ENCODE peak calls at places on chromosomes 12 and 14, in eight cellular contexts. One of them, this sample, is unnamed.

GRCh38 chr14:70096866-70097265 is 91.9 kb downstream of the SLC8A3 start:
- DNase-seq in hepatocyte: peak
- DNase-seq in gastrocnemius medialis: no peak
- DNase-seq in ovary: no peak
- DNase-seq in fibroblast of lung: peak
- DNase-seq in endothelial cell of umbilical vein: peak
- DNase-seq in IMR-90: peak
- DNase-seq in transverse colon: no peak
- DNase-seq in this sample: peak

GRCh38 chr12:4909734-4910501 is at the start of gene KCNA1:
- DNase-seq in hepatocyte: peak
- DNase-seq in transverse colon: no peak
- DNase-seq in ovary: no peak
- DNase-seq in gastrocnemius medialis: no peak
- DNase-seq in IMR-90: no peak
- DNase-seq in fibroblast of lung: peak
- DNase-seq in endothelial cell of umbilical vein: no peak
- DNase-seq in this sample: peak

GRCh38 chr12:84508943-84509342 is 403.7 kb downstream of the SLC6A15 start:
- DNase-seq in ovary: no peak
- DNase-seq in transverse colon: no peak
- DNase-seq in IMR-90: no peak
- DNase-seq in hepatocyte: no peak
- DNase-seq in gastrocnemius medialis: no peak
- DNase-seq in endothelial cell of umbilical vein: no peak
- DNase-seq in fibroblast of lung: peak
- DNase-seq in this sample: no peak

GRCh38 chr12:60209521-60209920 is 613.7 kb downstream of the SLC16A7 start:
- DNase-seq in fibroblast of lung: no peak
- DNase-seq in transverse colon: no peak
- DNase-seq in gastrocnemius medialis: no peak
- DNase-seq in endothelial cell of umbilical vein: no peak
- DNase-seq in IMR-90: no peak
- DNase-seq in hepatocyte: no peak
- DNase-seq in ovary: no peak
- DNase-seq in this sample: no peak

GRCh38 chr14:81137316-81137715 is 83.4 kb downstream of the GTF2A1 start:
- DNase-seq in endothelial cell of umbilical vein: no peak
- DNase-seq in gastrocnemius medialis: no peak
- DNase-seq in IMR-90: peak
- DNase-seq in ovary: no peak
- DNase-seq in hepatocyte: no peak
- DNase-seq in transverse colon: no peak
- DNase-seq in fibroblast of lung: peak
- DNase-seq in this sample: no peak

GRCh38 chr12:122060069-122060468 is 18.5 kb upstream of the MLXIP start:
- DNase-seq in fibroblast of lung: peak
- DNase-seq in gastrocnemius medialis: no peak
- DNase-seq in hepatocyte: no peak
- DNase-seq in ovary: peak
- DNase-seq in endothelial cell of umbilical vein: peak
- DNase-seq in IMR-90: no peak
- DNase-seq in transverse colon: no peak
- DNase-seq in this sample: no peak

GRCh38 chr12:116019415-116019814 is 258.1 kb downstream of the MED13L start:
- DNase-seq in fibroblast of lung: no peak
- DNase-seq in hepatocyte: no peak
- DNase-seq in IMR-90: no peak
- DNase-seq in ovary: no peak
- DNase-seq in gastrocnemius medialis: no peak
- DNase-seq in endothelial cell of umbilical vein: no peak
- DNase-seq in transverse colon: no peak
- DNase-seq in this sample: no peak

GRCh38 chr12:117552971-117553370 is 191.5 kb upstream of the NOS1 start:
- DNase-seq in ovary: peak
- DNase-seq in IMR-90: no peak
- DNase-seq in transverse colon: no peak
- DNase-seq in endothelial cell of umbilical vein: peak
- DNase-seq in hepatocyte: no peak
- DNase-seq in fibroblast of lung: no peak
- DNase-seq in gastrocnemius medialis: no peak
- DNase-seq in this sample: no peak

GRCh38 chr14:105505101-105505500 is 14.1 kb downstream of the TEDC1 start:
- DNase-seq in gastrocnemius medialis: no peak
- DNase-seq in fibroblast of lung: no peak
- DNase-seq in endothelial cell of umbilical vein: no peak
- DNase-seq in ovary: no peak
- DNase-seq in transverse colon: no peak
- DNase-seq in IMR-90: no peak
- DNase-seq in hepatocyte: no peak
- DNase-seq in this sample: no peak

GRCh38 chr12:123907726-123908476 is 64.7 kb downstream of the CCDC92 start:
- DNase-seq in fibroblast of lung: no peak
- DNase-seq in endothelial cell of umbilical vein: no peak
- DNase-seq in hepatocyte: peak
- DNase-seq in gastrocnemius medialis: no peak
- DNase-seq in transverse colon: no peak
- DNase-seq in ovary: no peak
- DNase-seq in IMR-90: no peak
- DNase-seq in this sample: no peak

GRCh38 chr14:76272349-76272748 is 103.6 kb upstream of the ESRRB start:
- DNase-seq in gastrocnemius medialis: no peak
- DNase-seq in IMR-90: no peak
- DNase-seq in ovary: no peak
- DNase-seq in hepatocyte: no peak
- DNase-seq in endothelial cell of umbilical vein: no peak
- DNase-seq in fibroblast of lung: no peak
- DNase-seq in transverse colon: no peak
- DNase-seq in this sample: no peak

GRCh38 chr14:93969082-93969828 is 7.1 kb downstream of the ASB2 start:
- DNase-seq in ovary: no peak
- DNase-seq in endothelial cell of umbilical vein: no peak
- DNase-seq in gastrocnemius medialis: peak
- DNase-seq in fibroblast of lung: no peak
- DNase-seq in IMR-90: no peak
- DNase-seq in transverse colon: no peak
- DNase-seq in hepatocyte: no peak
- DNase-seq in this sample: no peak

GRCh38 chr12:49098035-49098451 is 3.4 kb upstream of the DHH start:
- DNase-seq in IMR-90: peak
- DNase-seq in transverse colon: peak
- DNase-seq in endothelial cell of umbilical vein: peak
- DNase-seq in ovary: peak
- DNase-seq in gastrocnemius medialis: no peak
- DNase-seq in hepatocyte: peak
- DNase-seq in fibroblast of lung: peak
- DNase-seq in this sample: peak

GRCh38 chr14:39876935-39877334 is 444.7 kb upstream of the FBXO33 start:
- DNase-seq in IMR-90: no peak
- DNase-seq in fibroblast of lung: no peak
- DNase-seq in endothelial cell of umbilical vein: no peak
- DNase-seq in hepatocyte: no peak
- DNase-seq in ovary: no peak
- DNase-seq in transverse colon: no peak
- DNase-seq in gastrocnemius medialis: no peak
- DNase-seq in this sample: no peak

GRCh38 chr12:50647031-50647430 is 116.9 kb upstream of the ATF1 start:
- DNase-seq in ovary: no peak
- DNase-seq in endothelial cell of umbilical vein: no peak
- DNase-seq in fibroblast of lung: no peak
- DNase-seq in hepatocyte: no peak
- DNase-seq in transverse colon: no peak
- DNase-seq in IMR-90: no peak
- DNase-seq in gastrocnemius medialis: no peak
- DNase-seq in this sample: no peak

GRCh38 chr12:85688837-85689236 is 147.4 kb downstream of the RASSF9 start:
- DNase-seq in gastrocnemius medialis: no peak
- DNase-seq in hepatocyte: peak
- DNase-seq in transverse colon: no peak
- DNase-seq in endothelial cell of umbilical vein: peak
- DNase-seq in IMR-90: no peak
- DNase-seq in fibroblast of lung: no peak
- DNase-seq in ovary: no peak
- DNase-seq in this sample: no peak

GRCh38 chr12:56129210-56129691 is 1.2 kb downstream of the ESYT1 start:
- DNase-seq in ovary: peak
- DNase-seq in endothelial cell of umbilical vein: peak
- DNase-seq in transverse colon: peak
- DNase-seq in IMR-90: peak
- DNase-seq in hepatocyte: peak
- DNase-seq in gastrocnemius medialis: peak
- DNase-seq in fibroblast of lung: peak
- DNase-seq in this sample: peak

GRCh38 chr14:104680806-104681688 is 8.4 kb upstream of the INF2 start:
- DNase-seq in hepatocyte: peak
- DNase-seq in IMR-90: peak
- DNase-seq in endothelial cell of umbilical vein: peak
- DNase-seq in gastrocnemius medialis: peak
- DNase-seq in ovary: no peak
- DNase-seq in transverse colon: peak
- DNase-seq in fibroblast of lung: peak
- DNase-seq in this sample: no peak

GRCh38 chr12:98939350-98939749 is 294.3 kb downstream of the APAF1 start:
- DNase-seq in transverse colon: no peak
- DNase-seq in IMR-90: peak
- DNase-seq in gastrocnemius medialis: no peak
- DNase-seq in endothelial cell of umbilical vein: peak
- DNase-seq in ovary: no peak
- DNase-seq in fibroblast of lung: peak
- DNase-seq in hepatocyte: peak
- DNase-seq in this sample: peak
- TF ChIP-seq CTCF in transverse colon: no peak
- TF ChIP-seq CTCF in IMR-90: peak
- TF ChIP-seq CTCF in gastrocnemius medialis: no peak
- TF ChIP-seq CTCF in endothelial cell of umbilical vein: peak
- TF ChIP-seq CTCF in ovary: no peak
- TF ChIP-seq CTCF in fibroblast of lung: peak
- TF ChIP-seq CTCF in hepatocyte: peak
- TF ChIP-seq CTCF in this sample: peak

DNA sequence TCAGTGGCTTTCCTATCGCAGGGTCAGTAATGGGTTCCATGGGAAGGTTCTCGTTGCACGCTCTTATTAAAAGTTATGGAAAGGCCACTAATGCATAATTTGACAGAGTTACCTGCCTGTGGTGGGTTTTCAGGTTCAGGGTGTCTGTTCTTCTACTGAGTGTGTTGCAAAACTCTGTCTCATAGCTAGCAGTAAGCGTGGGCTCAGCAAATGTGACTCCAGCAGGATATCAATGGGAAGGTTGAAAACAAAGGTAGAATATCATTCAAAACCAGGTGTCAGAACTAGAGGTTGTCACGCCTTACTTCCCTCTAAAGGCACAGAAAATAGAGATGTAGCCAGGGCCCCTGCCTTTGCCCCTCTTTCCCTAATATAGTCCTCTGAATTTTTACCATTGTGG is 24.9 kb downstream of the UBE3B start:
- DNase-seq in hepatocyte: no peak
- DNase-seq in ovary: no peak
- DNase-seq in IMR-90: no peak
- DNase-seq in transverse colon: no peak
- DNase-seq in endothelial cell of umbilical vein: no peak
- DNase-seq in gastrocnemius medialis: no peak
- DNase-seq in fibroblast of lung: no peak
- DNase-seq in this sample: no peak
- H3K27ac ChIP-seq in hepatocyte: no peak
- H3K27ac ChIP-seq in ovary: no peak
- H3K27ac ChIP-seq in IMR-90: no peak
- H3K27ac ChIP-seq in transverse colon: no peak
- H3K27ac ChIP-seq in endothelial cell of umbilical vein: no peak
- H3K27ac ChIP-seq in gastrocnemius medialis: no peak
- H3K27ac ChIP-seq in fibroblast of lung: no peak
- H3K27ac ChIP-seq in this sample: no peak

GRCh38 chr12:113467514-113468364 is 3.9 kb downstream of the LHX5 start:
- DNase-seq in ovary: no peak
- DNase-seq in fibroblast of lung: no peak
- DNase-seq in transverse colon: no peak
- DNase-seq in hepatocyte: no peak
- DNase-seq in IMR-90: no peak
- DNase-seq in endothelial cell of umbilical vein: no peak
- DNase-seq in gastrocnemius medialis: no peak
- DNase-seq in this sample: peak

GRCh38 chr12:113464852-113465719 is 6.6 kb downstream of the LHX5 start:
- DNase-seq in gastrocnemius medialis: no peak
- DNase-seq in fibroblast of lung: no peak
- DNase-seq in transverse colon: no peak
- DNase-seq in endothelial cell of umbilical vein: no peak
- DNase-seq in IMR-90: no peak
- DNase-seq in ovary: no peak
- DNase-seq in hepatocyte: no peak
- DNase-seq in this sample: peak

GRCh38 chr12:113467154-113467513 is 4.5 kb downstream of the LHX5 start:
- DNase-seq in transverse colon: no peak
- DNase-seq in gastrocnemius medialis: no peak
- DNase-seq in endothelial cell of umbilical vein: no peak
- DNase-seq in ovary: no peak
- DNase-seq in hepatocyte: no peak
- DNase-seq in fibroblast of lung: no peak
- DNase-seq in IMR-90: no peak
- DNase-seq in this sample: no peak

GRCh38 chr12:113466770-113467153 is 4.9 kb downstream of the LHX5 start:
- DNase-seq in IMR-90: no peak
- DNase-seq in gastrocnemius medialis: no peak
- DNase-seq in transverse colon: no peak
- DNase-seq in endothelial cell of umbilical vein: no peak
- DNase-seq in fibroblast of lung: no peak
- DNase-seq in ovary: no peak
- DNase-seq in hepatocyte: no peak
- DNase-seq in this sample: no peak

GRCh38 chr12:113465808-113466769 is 5.6 kb downstream of the LHX5 start:
- DNase-seq in hepatocyte: no peak
- DNase-seq in ovary: no peak
- DNase-seq in transverse colon: no peak
- DNase-seq in fibroblast of lung: no peak
- DNase-seq in IMR-90: no peak
- DNase-seq in gastrocnemius medialis: no peak
- DNase-seq in endothelial cell of umbilical vein: no peak
- DNase-seq in this sample: peak
- H3K4me3 ChIP-seq in hepatocyte: no peak
- H3K4me3 ChIP-seq in ovary: no peak
- H3K4me3 ChIP-seq in transverse colon: no peak
- H3K4me3 ChIP-seq in fibroblast of lung: no peak
- H3K4me3 ChIP-seq in IMR-90: no peak
- H3K4me3 ChIP-seq in gastrocnemius medialis: no peak
- H3K4me3 ChIP-seq in endothelial cell of umbilical vein: no peak
- H3K4me3 ChIP-seq in this sample: no peak

DNA sequence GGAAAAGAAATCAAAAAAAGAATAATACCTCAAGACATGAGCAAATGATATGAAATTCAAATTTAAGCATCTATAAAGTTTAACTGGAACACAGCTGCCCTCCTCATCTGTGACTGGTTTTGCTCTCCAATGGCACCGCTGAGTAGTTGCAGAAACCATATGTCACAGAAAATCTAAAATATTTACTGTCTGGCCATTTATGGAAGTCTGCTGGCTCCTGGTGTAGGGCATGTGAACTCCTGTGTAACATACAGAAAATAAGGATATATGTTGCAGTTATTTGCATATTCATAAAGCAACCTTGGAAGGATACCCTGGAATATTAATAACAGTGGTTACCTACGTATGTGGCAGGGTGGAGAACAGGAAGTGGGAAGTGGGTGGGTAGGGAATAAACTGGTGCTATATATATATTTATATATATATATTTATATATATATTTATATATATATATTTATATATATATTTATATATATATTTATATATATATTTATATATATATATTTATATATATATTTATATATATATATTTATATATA is 48.3 kb downstream of the LTBP2 start:
- DNase-seq in gastrocnemius medialis: no peak
- DNase-seq in endothelial cell of umbilical vein: no peak
- DNase-seq in IMR-90: peak
- DNase-seq in fibroblast of lung: no peak
- DNase-seq in ovary: no peak
- DNase-seq in hepatocyte: no peak
- DNase-seq in transverse colon: no peak
- DNase-seq in this sample: no peak
- TF ChIP-seq CTCF in gastrocnemius medialis: no peak
- TF ChIP-seq CTCF in endothelial cell of umbilical vein: no peak
- TF ChIP-seq CTCF in IMR-90: no peak
- TF ChIP-seq CTCF in fibroblast of lung: peak
- TF ChIP-seq CTCF in ovary: no peak
- TF ChIP-seq CTCF in hepatocyte: peak
- TF ChIP-seq CTCF in transverse colon: no peak
- TF ChIP-seq CTCF in this sample: no peak

This sample was measured in endodermal cell.